ENCODE peak calls at places on chromosomes 16 and 17, in nine cellular contexts. W, G, R, J, K, Q, Z, V and U are unnamed samples.

GRCh38 chr17:61155590-61156181 is 244.0 kb upstream of the TBX2 start:
- DNase-seq in W (no peak), G (no peak), R (no peak), J (no peak), K (no peak), Q (no peak), Z (no peak), V (no peak), U (no peak)

GRCh38 chr17:79905832-79906231 is 66.6 kb upstream of the CBX4 start:
- DNase-seq in W (no peak), G (no peak), R (no peak), J (no peak), K (peak; percentile 46), Q (peak; percentile 39), Z (no peak), V (peak; percentile 90), U (peak; percentile 86)

GRCh38 chr16:728131-728889 is 1.4 kb downstream of the HAGHL start:
- DNase-seq in W (no peak), G (peak; percentile 61), R (peak; percentile 72), J (no peak), K (peak; percentile 81), Q (peak; percentile 63), Z (peak; percentile 82), V (peak; percentile 82), U (peak; percentile 72)

GRCh38 chr16:54503011-54503410 is 216.4 kb upstream of the IRX3 start:
- DNase-seq in W (no peak), G (no peak), R (peak; percentile 32), J (no peak), K (no peak), Q (no peak), Z (peak; percentile 30), V (no peak), U (no peak)

GRCh38 chr16:21169249-21169981 is 10.9 kb downstream of the LDAF1 start:
- DNase-seq in W (no peak), G (no peak), R (peak; percentile 27), J (no peak), K (peak; percentile 69), Q (peak; percentile 74), Z (no peak), V (no peak), U (no peak)

GRCh38 chr17:69485901-69486643 is 71.6 kb downstream of the MAP2K6 start:
- DNase-seq in W (no peak), G (no peak), R (peak; percentile 6), J (no peak), K (peak; percentile 19), Q (peak; percentile 2), Z (no peak), V (no peak), U (no peak)

GRCh38 chr16:22847100-22847499 is 33.1 kb downstream of the HS3ST2 start:
- DNase-seq in W (no peak), G (no peak), R (no peak), J (no peak), K (no peak), Q (no peak), Z (no peak), V (no peak), U (no peak)

GRCh38 chr16:28930652-28931051 is 1.1 kb upstream of the CD19 start:
- DNase-seq in W (no peak), G (no peak), R (no peak), J (no peak), K (no peak), Q (no peak), Z (no peak), V (no peak), U (no peak)

GRCh38 chr17:19457830-19458271 is 46.8 kb downstream of the RNF112 start:
- DNase-seq in W (no peak), G (no peak), R (no peak), J (no peak), K (no peak), Q (no peak), Z (no peak), V (no peak), U (no peak)

GRCh38 chr17:74526681-74527080 is 4.6 kb downstream of the CD300LB start:
- DNase-seq in W (no peak), G (no peak), R (no peak), J (no peak), K (no peak), Q (no peak), Z (no peak), V (no peak), U (no peak)

GRCh38 chr17:29243792-29244191 is 2.9 kb upstream of the CRYBA1 start:
- DNase-seq in W (no peak), G (no peak), R (peak; percentile 44), J (no peak), K (peak; percentile 68), Q (peak; percentile 66), Z (no peak), V (peak; percentile 42), U (peak; percentile 35)

GRCh38 chr17:45019177-45019711 is 32.2 kb downstream of the DCAKD start:
- DNase-seq in W (no peak), G (no peak), R (peak; percentile 48), J (peak; percentile 44), K (peak; percentile 77), Q (no peak), Z (peak; percentile 60), V (peak; percentile 53), U (peak; percentile 77)